ENCODE peak calls at places on chromosomes 1 and 21, in six cellular contexts. Q is astrocyte of the cerebellum, A is SK-N-SH, C is progenitor cell of endocrine pancreas, E is type B pancreatic cell, D is heart left ventricle. K is an unnamed sample.
A peak's percentile ranks its signal among the peaks of the same experiment; 100 is the strongest.

GRCh38 chr1:154155282-154155681 is 409 bp upstream of the NUP210L start:
- DNase-seq in Q (no peak), A (no peak), C (no peak), E (no peak), D (peak; percentile 32), K (no peak)

GRCh38 chr1:47703981-47704596 is 266.2 kb downstream of the FOXD2 start:
- DNase-seq in Q (no peak), A (no peak), C (no peak), E (no peak), D (no peak), K (no peak)

GRCh38 chr21:36718951-36719501 is 20.1 kb downstream of the SIM2 start:
- DNase-seq in Q (no peak), A (no peak), C (no peak), E (no peak), D (no peak), K (peak; percentile 31)

GRCh38 chr1:224274970-224275626 is 54.9 kb downstream of the NVL start:
- DNase-seq in Q (no peak), A (no peak), C (no peak), E (no peak), D (no peak), K (no peak)

GRCh38 chr1:14706656-14707055 is 108.2 kb downstream of the KAZN start:
- DNase-seq in Q (no peak), A (no peak), C (no peak), E (no peak), D (no peak), K (no peak)

GRCh38 chr1:214028095-214028494 is 40.3 kb downstream of the PROX1 start:
- DNase-seq in Q (no peak), A (no peak), C (no peak), E (no peak), D (no peak), K (no peak)

GRCh38 chr1:229263254-229263653 is 7.7 kb upstream of the RAB4A start:
- DNase-seq in Q (no peak), A (no peak), C (no peak), E (no peak), D (no peak), K (no peak)

GRCh38 chr1:171664976-171665375 is 12.5 kb upstream of the MYOC start:
- DNase-seq in Q (no peak), A (no peak), C (no peak), E (no peak), D (no peak), K (no peak)

GRCh38 chr1:149949911-149950310 is 13.2 kb upstream of the MTMR11 start:
- DNase-seq in Q (no peak), A (no peak), C (no peak), E (no peak), D (no peak), K (no peak)

GRCh38 chr1:54884135-54884586 is 2.8 kb downstream of the DHCR24 start:
- DNase-seq in Q (no peak), A (no peak), C (no peak), E (no peak), D (no peak), K (no peak)

GRCh38 chr1:3672231-3672970 is 20.1 kb downstream of the TP73 start:
- DNase-seq in Q (no peak), A (no peak), C (no peak), E (no peak), D (no peak), K (no peak)

GRCh38 chr1:185369786-185370185 is 52.7 kb upstream of the IVNS1ABP start:
- DNase-seq in Q (no peak), A (no peak), C (no peak), E (no peak), D (no peak), K (no peak)

GRCh38 chr1:201475121-201475520 is 6.1 kb upstream of the PHLDA3 start:
- DNase-seq in Q (no peak), A (no peak), C (no peak), E (no peak), D (no peak), K (no peak)

GRCh38 chr21:35565204-35565611 is 495.1 kb downstream of the SETD4 start:
- DNase-seq in Q (peak; percentile 70), A (no peak), C (no peak), E (no peak), D (peak; percentile 58), K (peak; percentile 47)

GRCh38 chr1:41918450-41919043 is at the start of gene HIVEP3:
- DNase-seq in Q (no peak), A (peak; percentile 76), C (no peak), E (no peak), D (no peak), K (no peak)

GRCh38 chr1:201180901-201181300 is 9.7 kb upstream of the IGFN1 start:
- DNase-seq in Q (no peak), A (no peak), C (no peak), E (no peak), D (no peak), K (no peak)

GRCh38 chr1:29383972-29384371 is 147.7 kb downstream of the PTPRU start:
- DNase-seq in Q (no peak), A (no peak), C (peak; percentile 5), E (no peak), D (no peak), K (no peak)

GRCh38 chr1:202143011-202143767 is 1.3 kb downstream of the ARL8A start:
- DNase-seq in Q (no peak), A (peak; percentile 53), C (no peak), E (no peak), D (no peak), K (no peak)

GRCh38 chr1:156471496-156472490 is 28.8 kb downstream of the MEF2D start:
- DNase-seq in Q (no peak), A (no peak), C (no peak), E (no peak), D (peak; percentile 79), K (peak; percentile 53)

GRCh38 chr21:41170442-41170841 is 2.5 kb downstream of the BACE2 start:
- DNase-seq in Q (no peak), A (peak; percentile 62), C (peak; percentile 39), E (no peak), D (peak; percentile 33), K (peak; percentile 64)

GRCh38 chr1:229846351-229846750 is 220.3 kb downstream of the URB2 start:
- DNase-seq in Q (no peak), A (no peak), C (no peak), E (no peak), D (no peak), K (no peak)

GRCh38 chr1:50450861-50451653 is 27.8 kb upstream of the DMRTA2 start:
- DNase-seq in Q (no peak), A (no peak), C (no peak), E (no peak), D (no peak), K (no peak)

GRCh38 chr1:203276916-203277535 is 28.3 kb upstream of the BTG2 start:
- DNase-seq in Q (no peak), A (no peak), C (no peak), E (peak; percentile 55), D (no peak), K (no peak)

GRCh38 chr1:17425806-17426205 is 13.7 kb downstream of the RCC2 start:
- DNase-seq in Q (no peak), A (no peak), C (no peak), E (no peak), D (no peak), K (no peak)

GRCh38 chr1:112390775-112391602 is 5.0 kb upstream of the CTTNBP2NL start:
- DNase-seq in Q (peak; percentile 89), A (peak; percentile 84), C (peak; percentile 72), E (peak; percentile 86), D (peak; percentile 90), K (peak; percentile 85)

GRCh38 chr1:174535207-174535606 is 87.4 kb downstream of the GPR52 start:
- DNase-seq in Q (no peak), A (no peak), C (no peak), E (no peak), D (no peak), K (no peak)

GRCh38 chr1:219567341-219567947 is 45.5 kb downstream of the ZC3H11B start:
- DNase-seq in Q (peak; percentile 71), A (peak; percentile 26), C (no peak), E (no peak), D (no peak), K (no peak)

GRCh38 chr1:152960452-152961044 is 9.9 kb upstream of the SPRR4 start:
- DNase-seq in Q (no peak), A (no peak), C (no peak), E (no peak), D (no peak), K (no peak)
- TF ChIP-seq CTCF in Q (no peak), A (no peak), C (peak; percentile 36), E (no peak), D (no peak), K (no peak)

GRCh38 chr1:38154089-38154470 is 107.5 kb upstream of the POU3F1 start:
- DNase-seq in Q (no peak), A (no peak), C (no peak), E (no peak), D (no peak), K (no peak)

GRCh38 chr1:38153426-38154088 is 107.0 kb upstream of the POU3F1 start:
- DNase-seq in Q (no peak), A (no peak), C (no peak), E (no peak), D (no peak), K (no peak)

GRCh38 chr1:38151399-38151798 is 104.8 kb upstream of the POU3F1 start:
- DNase-seq in Q (no peak), A (no peak), C (no peak), E (no peak), D (no peak), K (no peak)

GRCh38 chr1:38152351-38153082 is 105.9 kb upstream of the POU3F1 start:
- DNase-seq in Q (no peak), A (no peak), C (no peak), E (no peak), D (no peak), K (peak; percentile 16)
- TF ChIP-seq CTCF in Q (no peak), A (no peak), C (peak; percentile 43), E (peak; percentile 44), D (peak; percentile 39), K (peak; percentile 10)

GRCh38 chr1:215923129-215923824 is 356.2 kb downstream of the KCTD3 start:
- DNase-seq in Q (peak; percentile 22), A (no peak), C (no peak), E (no peak), D (no peak), K (no peak)
- TF ChIP-seq CTCF in Q (no peak), A (no peak), C (no peak), E (no peak), D (no peak), K (no peak)

GRCh38 chr1:46302091-46303037 is 1.1 kb downstream of the LRRC41 start:
- DNase-seq in Q (no peak), A (peak; percentile 80), C (peak; percentile 55), E (peak; percentile 74), D (peak; percentile 50), K (peak; percentile 76)
- TF ChIP-seq CTCF in Q (peak; percentile 23), A (peak; percentile 17), C (peak; percentile 42), E (peak; percentile 14), D (peak; percentile 35), K (peak; percentile 49)

K was measured in Caco-2.